ENCODE peak calls at places on chromosome 5, in six cellular contexts. R is H7, X is heart right ventricle, W is lower lobe of right lung, T is GM12865, Q is iPS DF 6.9. Z is an unnamed sample.

GRCh38 chr5:53472720-53473510 is 7.5 kb upstream of the FST start:
- DNase-seq in R (no peak), X (no peak), W (no peak), T (no peak), Q (no peak), Z (no peak)

GRCh38 chr5:6370580-6370979 is 7.8 kb downstream of the MED10 start:
- DNase-seq in R (no peak), X (no peak), W (no peak), T (no peak), Q (no peak), Z (peak; percentile 45)

GRCh38 chr5:157025093-157025698 is 33.7 kb downstream of the HAVCR1 start:
- DNase-seq in R (no peak), X (no peak), W (no peak), T (peak; percentile 66), Q (no peak), Z (no peak)

GRCh38 chr5:33690736-33691135 is 201.1 kb downstream of the ADAMTS12 start:
- DNase-seq in R (no peak), X (no peak), W (no peak), T (no peak), Q (no peak), Z (no peak)

GRCh38 chr5:36777105-36777757 is 99.3 kb upstream of the NIPBL start:
- DNase-seq in R (peak; percentile 63), X (no peak), W (no peak), T (peak; percentile 11), Q (peak; percentile 31), Z (peak; percentile 74)

GRCh38 chr5:17227868-17228267 is 10.4 kb downstream of the BASP1 start:
- DNase-seq in R (no peak), X (no peak), W (no peak), T (no peak), Q (no peak), Z (no peak)

GRCh38 chr5:154351566-154351965 is 94.2 kb upstream of the SAP30L start:
- DNase-seq in R (no peak), X (no peak), W (no peak), T (peak; percentile 7), Q (no peak), Z (no peak)

GRCh38 chr5:141402553-141403328 is at the start of gene PCDHGA9:
- DNase-seq in R (peak; percentile 78), X (no peak), W (no peak), T (no peak), Q (no peak), Z (peak; percentile 46)

DNA sequence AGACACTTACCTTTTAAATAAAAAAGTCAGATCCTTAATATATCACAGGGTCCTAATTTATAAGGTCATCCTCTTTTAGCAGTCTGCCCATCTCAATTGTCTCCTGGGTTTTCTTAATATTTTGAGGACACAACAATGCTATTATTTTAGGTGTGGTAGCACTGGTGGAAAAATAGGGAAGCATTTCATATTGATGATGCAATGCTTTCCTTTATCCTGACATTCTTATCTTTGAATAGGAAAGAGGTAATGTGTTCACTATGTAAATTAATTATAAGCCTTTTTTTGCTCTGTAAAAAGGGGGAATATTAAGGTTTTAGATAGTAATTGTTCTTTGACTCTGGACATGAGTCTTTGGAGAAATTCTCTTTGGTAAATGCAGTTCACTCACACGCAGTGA is 164.7 kb downstream of the YTHDC2 start:
- DNase-seq in R (no peak), X (no peak), W (no peak), T (no peak), Q (no peak), Z (no peak)
- H3K4me3 ChIP-seq in R (no peak overlapping the region), X (no peak overlapping the region), W (no peak overlapping the region), T (no peak overlapping the region), Q (no peak overlapping the region), Z (no peak overlapping the region)

DNA sequence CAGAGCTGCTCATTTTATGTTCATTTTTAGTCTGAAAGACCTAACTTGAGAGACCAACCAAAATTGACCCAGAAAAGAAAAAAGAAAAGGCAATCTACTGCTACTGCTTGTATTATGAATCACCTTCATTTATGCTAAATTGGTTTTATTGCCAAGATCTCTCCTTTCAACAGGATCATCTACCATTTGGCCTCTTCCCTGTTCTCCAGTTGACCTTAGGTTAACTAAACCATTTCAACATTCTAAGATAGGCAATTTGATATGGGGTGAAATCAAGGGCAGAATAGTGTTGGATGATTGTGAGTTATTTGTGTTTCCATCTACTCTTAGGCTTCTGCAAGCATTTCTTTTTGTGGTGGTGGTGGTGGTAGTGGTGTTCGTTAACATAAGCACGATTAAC is 48.3 kb upstream of the POU4F3 start:
- DNase-seq in R (no peak), X (no peak), W (no peak), T (no peak), Q (no peak), Z (no peak)
- H3K4me3 ChIP-seq in R (no peak overlapping the region), X (no peak overlapping the region), W (no peak overlapping the region), T (no peak overlapping the region), Q (no peak overlapping the region), Z (no peak overlapping the region)

DNA sequence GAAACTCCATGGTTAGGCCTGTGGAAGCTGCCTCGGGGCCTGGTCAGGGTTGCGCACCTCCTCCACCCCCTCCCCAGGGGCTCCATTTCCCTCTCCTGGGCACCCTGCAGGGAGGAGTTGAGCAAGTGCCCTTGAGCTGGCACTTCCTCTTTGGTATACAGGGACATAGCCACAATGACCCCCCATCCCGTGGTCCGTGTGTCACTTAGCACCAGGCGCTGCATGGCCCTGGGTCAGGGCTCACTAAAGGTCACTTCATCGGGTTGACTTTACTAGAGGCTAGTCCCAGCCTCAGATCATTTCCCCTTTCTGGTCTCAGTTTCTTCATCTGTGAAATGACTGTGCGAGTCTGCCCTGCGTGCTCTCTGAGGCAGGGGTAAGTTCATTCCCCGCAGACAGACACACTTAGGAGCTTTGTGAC is 16.1 kb downstream of the CXXC5 start:
- DNase-seq in R (no peak), X (no peak), W (peak; percentile 92), T (peak; percentile 88), Q (no peak), Z (no peak)
- H3K4me3 ChIP-seq in R (no peak overlapping the region), X (no peak overlapping the region), W (no peak overlapping the region), T (no peak overlapping the region), Q (no peak overlapping the region), Z (no peak overlapping the region)

GRCh38 chr5:88834108-88834462 is 48.9 kb downstream of the MEF2C start:
- DNase-seq in R (no peak), X (no peak), W (no peak), T (no peak), Q (no peak), Z (no peak)

GRCh38 chr5:88830567-88830966 is 52.4 kb downstream of the MEF2C start:
- DNase-seq in R (no peak), X (no peak), W (no peak), T (peak; percentile 70), Q (no peak), Z (no peak)

GRCh38 chr5:88829773-88830172 is 53.2 kb downstream of the MEF2C start:
- DNase-seq in R (no peak), X (no peak), W (no peak), T (no peak), Q (no peak), Z (no peak)

GRCh38 chr5:88833371-88834107 is 49.4 kb downstream of the MEF2C start:
- DNase-seq in R (no peak), X (no peak), W (no peak), T (peak; percentile 75), Q (no peak), Z (no peak)

DNA sequence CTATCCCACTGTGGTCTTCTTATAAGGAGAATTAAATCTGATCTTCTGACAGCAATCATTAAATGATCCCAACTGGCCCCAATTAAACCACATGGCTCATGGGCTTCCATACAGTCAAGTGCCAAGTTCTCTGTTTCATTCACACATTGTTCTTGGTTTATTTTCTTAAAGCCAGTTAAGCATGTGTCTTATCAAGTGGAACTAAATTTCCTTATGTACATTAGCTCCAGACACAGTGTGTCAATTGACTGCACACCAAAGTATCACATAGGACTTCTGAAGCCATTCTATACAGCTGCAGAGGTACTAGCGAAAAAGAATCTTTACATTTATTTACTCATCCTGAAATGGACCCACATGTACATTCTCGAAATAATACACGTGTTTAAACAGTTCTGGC is 51.1 kb downstream of the MEF2C start:
- DNase-seq in R (no peak), X (no peak), W (no peak), T (no peak), Q (no peak), Z (no peak)
- H3K4me3 ChIP-seq in R (no peak overlapping the region), X (no peak overlapping the region), W (no peak overlapping the region), T (no peak overlapping the region), Q (no peak overlapping the region), Z (no peak overlapping the region)

GRCh38 chr5:20655211-20655610 is 667.2 kb upstream of the CDH18 start:
- DNase-seq in R (no peak), X (no peak), W (no peak), T (no peak), Q (no peak), Z (no peak)
- H3K4me3 ChIP-seq in R (no peak overlapping the region), X (no peak overlapping the region), W (no peak overlapping the region), T (no peak overlapping the region), Q (no peak overlapping the region), Z (no peak overlapping the region)

GRCh38 chr5:139696894-139697658 is 48.9 kb downstream of the CXXC5 start:
- DNase-seq in R (peak; percentile 94), X (peak; percentile 85), W (peak; percentile 77), T (no peak), Q (no peak), Z (peak; percentile 96)
- H3K4me3 ChIP-seq in R (peak overlapping the region; percentile 39), X (peak overlapping the region; percentile 63), W (peak overlapping the region; percentile 56), T (peak overlapping the region; percentile 21), Q (peak overlapping the region; percentile 16), Z (no peak overlapping the region)

GRCh38 chr5:138466900-138467710 is 1.8 kb downstream of the EGR1 start:
- DNase-seq in R (peak; percentile 48), X (no peak), W (peak; percentile 51), T (peak; percentile 9), Q (no peak), Z (no peak)
- H3K4me3 ChIP-seq in R (no peak overlapping the region), X (peak overlapping the region; percentile 98), W (peak overlapping the region; percentile 89), T (no peak overlapping the region), Q (peak overlapping the region; percentile 96), Z (peak overlapping the region; percentile 98)

GRCh38 chr5:177403826-177404640 is 3.6 kb upstream of the PFN3 start:
- DNase-seq in R (peak; percentile 93), X (peak; percentile 86), W (peak; percentile 94), T (peak; percentile 94), Q (no peak), Z (peak; percentile 85)

GRCh38 chr5:177399903-177400868 is at the start of gene PFN3:
- DNase-seq in R (peak; percentile 73), X (no peak), W (no peak), T (no peak), Q (no peak), Z (no peak)

GRCh38 chr5:177403194-177403825 is 2.8 kb upstream of the PFN3 start:
- DNase-seq in R (peak; percentile 86), X (no peak), W (no peak), T (peak; percentile 55), Q (no peak), Z (peak; percentile 84)

GRCh38 chr5:177404641-177405134 is 4.2 kb upstream of the PFN3 start:
- DNase-seq in R (peak; percentile 88), X (no peak), W (no peak), T (no peak), Q (no peak), Z (no peak)

GRCh38 chr5:177402271-177403043 is 2.0 kb upstream of the PFN3 start:
- DNase-seq in R (peak; percentile 96), X (peak; percentile 44), W (peak; percentile 84), T (peak; percentile 74), Q (peak; percentile 77), Z (peak; percentile 95)
- H3K4me3 ChIP-seq in R (peak overlapping the region; percentile 60), X (no peak overlapping the region), W (peak overlapping the region; percentile 70), T (peak overlapping the region; percentile 87), Q (peak overlapping the region; percentile 25), Z (peak overlapping the region; percentile 64)

Z was measured in endodermal cell.